ENCODE peak calls at places on chromosome 16, in six cellular contexts. A is heart left ventricle, H is transverse colon, U is stomach, Y is A549, G is body of pancreas. I is an unnamed sample.

GRCh38 chr16:49464093-49464492 is 90.5 kb downstream of the C16orf78 start:
- DNase-seq in A (peak; percentile 4), H (no peak), U (no peak), Y (no peak), G (peak; percentile 1), I (peak; percentile 10)

GRCh38 chr16:19853973-19854876 is 30.4 kb downstream of the GPRC5B start:
- DNase-seq in A (no peak), H (no peak), U (no peak), Y (no peak), G (no peak), I (no peak)

GRCh38 chr16:4376126-4376819 is 4.6 kb downstream of the VASN start:
- DNase-seq in A (peak; percentile 93), H (peak; percentile 76), U (peak; percentile 96), Y (no peak), G (peak; percentile 90), I (peak; percentile 74)

GRCh38 chr16:1768061-1768766 is 3.1 kb downstream of the NME3 start:
- DNase-seq in A (no peak), H (no peak), U (no peak), Y (no peak), G (no peak), I (no peak)

GRCh38 chr16:68265078-68265925 is 976 bp downstream of the SLC7A6 start:
- DNase-seq in A (peak; percentile 67), H (peak; percentile 76), U (peak; percentile 70), Y (peak; percentile 91), G (peak; percentile 16), I (peak; percentile 93)

GRCh38 chr16:75252946-75253911 is 1.8 kb upstream of the BCAR1 start:
- DNase-seq in A (no peak), H (no peak), U (no peak), Y (no peak), G (no peak), I (no peak)

GRCh38 chr16:25135239-25135878 is 23.8 kb downstream of the LCMT1 start:
- DNase-seq in A (no peak), H (peak; percentile 36), U (no peak), Y (peak; percentile 64), G (no peak), I (no peak)

GRCh38 chr16:85308585-85309540 is 196.6 kb upstream of the CIBAR2 start:
- DNase-seq in A (no peak), H (no peak), U (no peak), Y (no peak), G (no peak), I (no peak)

GRCh38 chr16:82814059-82814458 is 187.3 kb downstream of the CDH13 start:
- DNase-seq in A (no peak), H (no peak), U (no peak), Y (no peak), G (no peak), I (no peak)

GRCh38 chr16:2610781-2611498 is 71.4 kb upstream of the KCTD5 start:
- DNase-seq in A (no peak), H (no peak), U (no peak), Y (no peak), G (no peak), I (no peak)

GRCh38 chr16:20798364-20798763 is 7.9 kb downstream of the ERI2 start:
- DNase-seq in A (no peak), H (no peak), U (no peak), Y (no peak), G (no peak), I (no peak)

GRCh38 chr16:3902731-3903130 is 22.2 kb upstream of the CREBBP start:
- DNase-seq in A (no peak), H (no peak), U (no peak), Y (no peak), G (no peak), I (no peak)

GRCh38 chr16:60123387-60124023 is 1389.4 kb upstream of the GOT2 start:
- DNase-seq in A (no peak), H (no peak), U (no peak), Y (no peak), G (no peak), I (no peak)

GRCh38 chr16:3215601-3216262 is 19.2 kb downstream of the ZNF200 start:
- DNase-seq in A (no peak), H (no peak), U (no peak), Y (no peak), G (no peak), I (no peak)

GRCh38 chr16:89300311-89300975 is 82.9 kb downstream of the ZNF778 start:
- DNase-seq in A (peak; percentile 60), H (no peak), U (peak; percentile 82), Y (peak; percentile 44), G (peak; percentile 72), I (no peak)

GRCh38 chr16:12398029-12398735 is 405.5 kb downstream of the CPPED1 start:
- DNase-seq in A (no peak), H (no peak), U (no peak), Y (no peak), G (no peak), I (no peak)

GRCh38 chr16:67443299-67443698 is 12.4 kb downstream of the HSD11B2 start:
- DNase-seq in A (peak; percentile 74), H (peak; percentile 50), U (no peak), Y (no peak), G (no peak), I (peak; percentile 94)

GRCh38 chr16:89581045-89581695 is 5.6 kb downstream of the CPNE7 start:
- DNase-seq in A (no peak), H (no peak), U (no peak), Y (peak; percentile 74), G (no peak), I (no peak)

GRCh38 chr16:66293932-66294331 is 72.6 kb upstream of the CDH5 start:
- DNase-seq in A (no peak), H (no peak), U (no peak), Y (no peak), G (no peak), I (peak; percentile 64)

GRCh38 chr16:80258407-80258806 is 282.4 kb upstream of the DYNLRB2 start:
- DNase-seq in A (no peak), H (no peak), U (no peak), Y (no peak), G (no peak), I (no peak)

GRCh38 chr16:67112591-67113399 is 3.1 kb downstream of the PHAF1 start:
- DNase-seq in A (no peak), H (no peak), U (no peak), Y (no peak), G (no peak), I (peak; percentile 68)

GRCh38 chr16:15689290-15689689 is 39.2 kb downstream of the NDE1 start:
- DNase-seq in A (no peak), H (no peak), U (no peak), Y (no peak), G (no peak), I (no peak)

GRCh38 chr16:72210072-72210471 is 38.1 kb upstream of the PMFBP1 start:
- DNase-seq in A (no peak), H (no peak), U (no peak), Y (no peak), G (no peak), I (no peak)

GRCh38 chr16:56603589-56603988 is 4.8 kb upstream of the MT2A start:
- DNase-seq in A (peak; percentile 71), H (peak; percentile 54), U (peak; percentile 61), Y (peak; percentile 78), G (peak; percentile 46), I (peak; percentile 37)

GRCh38 chr16:3175157-3176153 is 12.5 kb upstream of the OR1F1 start:
- DNase-seq in A (no peak), H (no peak), U (no peak), Y (peak; percentile 91), G (no peak), I (no peak)

GRCh38 chr16:66591018-66591417 is 11.8 kb downstream of the CMTM2 start:
- DNase-seq in A (no peak), H (no peak), U (no peak), Y (no peak), G (no peak), I (peak; percentile 54)

GRCh38 chr16:27333549-27333948 is 19.8 kb downstream of the IL4R start:
- DNase-seq in A (no peak), H (no peak), U (no peak), Y (no peak), G (no peak), I (no peak)

GRCh38 chr16:27334192-27334764 is 20.5 kb downstream of the IL4R start:
- DNase-seq in A (no peak), H (no peak), U (no peak), Y (no peak), G (no peak), I (no peak)

GRCh38 chr16:27330542-27330941 is 16.8 kb downstream of the IL4R start:
- DNase-seq in A (peak; percentile 45), H (peak; percentile 65), U (no peak), Y (peak; percentile 17), G (no peak), I (peak; percentile 79)

GRCh38 chr16:27333104-27333503 is 19.3 kb downstream of the IL4R start:
- DNase-seq in A (no peak), H (no peak), U (no peak), Y (no peak), G (no peak), I (no peak)

DNA sequence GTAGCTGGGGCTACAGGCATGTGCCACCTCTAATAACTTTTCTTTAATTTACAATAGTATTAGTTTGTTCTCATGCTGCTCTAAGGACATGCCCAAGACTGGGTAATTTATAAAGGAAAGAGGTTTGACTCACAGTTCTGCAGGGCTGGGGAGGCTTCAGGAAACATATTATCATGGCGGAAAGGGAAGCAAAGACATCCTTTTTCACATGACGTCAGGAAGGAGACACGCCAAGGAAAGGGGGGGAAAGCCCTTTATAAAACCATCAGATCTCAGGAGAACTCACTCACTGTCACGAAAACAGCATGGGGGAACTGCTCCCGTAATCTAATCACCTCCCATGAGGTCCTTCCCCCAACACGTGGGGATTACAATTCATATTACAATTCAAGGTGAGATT is 18.3 kb downstream of the IL4R start:
- DNase-seq in A (no peak), H (no peak), U (no peak), Y (no peak), G (no peak), I (no peak)
- H3K4me3 ChIP-seq in A (no peak overlapping the region), H (no peak overlapping the region), U (no peak overlapping the region), Y (no peak overlapping the region), G (no peak overlapping the region), I (no peak overlapping the region)

DNA sequence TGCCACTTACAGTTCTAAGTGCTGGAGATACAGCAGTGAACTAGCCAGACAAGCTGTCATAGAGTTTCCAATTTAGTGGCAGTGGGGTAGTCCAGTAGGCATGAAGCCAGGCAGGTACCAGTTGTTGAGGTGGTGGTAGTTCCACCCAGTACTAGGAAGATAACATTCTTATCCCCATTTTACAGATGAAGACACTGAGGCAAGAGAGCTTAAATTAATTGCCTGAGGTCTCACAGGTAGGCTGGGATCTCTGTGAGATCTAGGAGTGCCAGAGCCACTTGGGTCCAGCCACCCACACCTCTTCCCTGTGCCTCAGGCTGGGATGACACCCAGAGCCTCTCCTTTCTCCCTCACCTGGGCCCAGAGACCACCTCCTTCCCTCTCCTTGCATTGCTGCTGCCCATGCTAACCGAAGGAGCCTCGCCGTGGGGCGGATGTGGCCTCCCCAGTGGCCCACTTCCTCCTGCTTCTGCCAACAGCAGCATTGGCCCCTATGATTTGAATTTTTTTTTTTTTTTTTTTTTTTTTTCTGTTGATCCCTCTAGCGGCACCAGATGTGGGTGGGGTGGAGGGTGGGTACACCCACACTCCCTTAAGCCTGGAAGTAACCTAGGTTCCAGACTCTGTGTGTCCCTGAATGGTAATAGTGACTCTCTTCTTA is 114.0 kb downstream of the PRKCB start:
- DNase-seq in A (peak; percentile 38), H (peak; percentile 67), U (peak; percentile 50), Y (no peak), G (no peak), I (no peak)
- TF ChIP-seq POLR2A in A (no peak), H (no peak), U (no peak), Y (no peak), G (no peak), I (no peak)

GRCh38 chr16:22001591-22001990 is 675 bp upstream of the PDZD9 start:
- DNase-seq in A (no peak), H (no peak), U (no peak), Y (no peak), G (no peak), I (no peak)
- H3K4me3 ChIP-seq in A (no peak overlapping the region), H (no peak overlapping the region), U (no peak overlapping the region), Y (no peak overlapping the region), G (no peak overlapping the region), I (no peak overlapping the region)

GRCh38 chr16:83781-84615 is 6.0 kb downstream of the MPG start:
- DNase-seq in A (peak; percentile 60), H (no peak), U (no peak), Y (no peak), G (no peak), I (no peak)
- TF ChIP-seq POLR2A in A (no peak), H (no peak), U (no peak), Y (no peak), G (no peak), I (no peak)